ENCODE peak calls at places on chromosomes 2 and 18, in ten cellular contexts. One of them, this sample, is unnamed.

GRCh38 chr2:226483745-226484619 is 315.6 kb downstream of the IRS1 start:
- DNase-seq in H7: peak
- DNase-seq in neural progenitor cell: peak
- DNase-seq in NB4: no peak
- DNase-seq in HAP-1: peak
- DNase-seq in astrocyte: peak
- DNase-seq in pancreas: no peak
- DNase-seq in mucosa of descending colon: no peak
- DNase-seq in BE2C: no peak
- DNase-seq in AG09309: no peak
- DNase-seq in this sample: no peak

GRCh38 chr2:101897301-101897700 is 94.5 kb upstream of the IL1R2 start:
- DNase-seq in HAP-1: no peak
- DNase-seq in AG09309: no peak
- DNase-seq in mucosa of descending colon: no peak
- DNase-seq in astrocyte: no peak
- DNase-seq in NB4: no peak
- DNase-seq in neural progenitor cell: no peak
- DNase-seq in H7: no peak
- DNase-seq in pancreas: no peak
- DNase-seq in BE2C: no peak
- DNase-seq in this sample: no peak

GRCh38 chr2:238776003-238776640 is 71.8 kb upstream of the TWIST2 start:
- DNase-seq in NB4: no peak
- DNase-seq in AG09309: no peak
- DNase-seq in neural progenitor cell: no peak
- DNase-seq in pancreas: no peak
- DNase-seq in BE2C: no peak
- DNase-seq in H7: no peak
- DNase-seq in mucosa of descending colon: no peak
- DNase-seq in astrocyte: no peak
- DNase-seq in HAP-1: no peak
- DNase-seq in this sample: no peak

GRCh38 chr2:2788076-2788475 is 457.0 kb upstream of the MYT1L start:
- DNase-seq in mucosa of descending colon: no peak
- DNase-seq in astrocyte: no peak
- DNase-seq in HAP-1: no peak
- DNase-seq in BE2C: no peak
- DNase-seq in neural progenitor cell: peak
- DNase-seq in H7: peak
- DNase-seq in NB4: no peak
- DNase-seq in AG09309: no peak
- DNase-seq in pancreas: no peak
- DNase-seq in this sample: peak

GRCh38 chr2:219126555-219126954 is 34.1 kb downstream of the NHEJ1 start:
- DNase-seq in neural progenitor cell: no peak
- DNase-seq in pancreas: no peak
- DNase-seq in HAP-1: no peak
- DNase-seq in astrocyte: no peak
- DNase-seq in AG09309: no peak
- DNase-seq in H7: no peak
- DNase-seq in mucosa of descending colon: peak
- DNase-seq in NB4: no peak
- DNase-seq in BE2C: no peak
- DNase-seq in this sample: no peak

GRCh38 chr2:235328991-235329390 is 164.9 kb upstream of the AGAP1 start:
- DNase-seq in mucosa of descending colon: no peak
- DNase-seq in AG09309: no peak
- DNase-seq in HAP-1: no peak
- DNase-seq in BE2C: no peak
- DNase-seq in NB4: no peak
- DNase-seq in H7: no peak
- DNase-seq in astrocyte: no peak
- DNase-seq in neural progenitor cell: no peak
- DNase-seq in pancreas: no peak
- DNase-seq in this sample: no peak

GRCh38 chr2:48851161-48851560 is 95.6 kb upstream of the LHCGR start:
- DNase-seq in AG09309: no peak
- DNase-seq in mucosa of descending colon: no peak
- DNase-seq in neural progenitor cell: no peak
- DNase-seq in BE2C: no peak
- DNase-seq in astrocyte: peak
- DNase-seq in HAP-1: no peak
- DNase-seq in H7: no peak
- DNase-seq in pancreas: no peak
- DNase-seq in NB4: no peak
- DNase-seq in this sample: no peak

GRCh38 chr2:191434072-191434471 is 188.9 kb downstream of the MYO1B start:
- DNase-seq in BE2C: no peak
- DNase-seq in neural progenitor cell: no peak
- DNase-seq in mucosa of descending colon: no peak
- DNase-seq in AG09309: no peak
- DNase-seq in pancreas: no peak
- DNase-seq in astrocyte: no peak
- DNase-seq in HAP-1: no peak
- DNase-seq in NB4: no peak
- DNase-seq in H7: no peak
- DNase-seq in this sample: no peak

GRCh38 chr18:50820901-50821520 is 1.2 kb upstream of the MRO start:
- DNase-seq in AG09309: no peak
- DNase-seq in pancreas: no peak
- DNase-seq in BE2C: no peak
- DNase-seq in mucosa of descending colon: no peak
- DNase-seq in neural progenitor cell: no peak
- DNase-seq in H7: no peak
- DNase-seq in NB4: peak
- DNase-seq in astrocyte: no peak
- DNase-seq in HAP-1: no peak
- DNase-seq in this sample: no peak

GRCh38 chr18:50819027-50819726 is 639 bp downstream of the MRO start:
- DNase-seq in astrocyte: peak
- DNase-seq in neural progenitor cell: peak
- DNase-seq in AG09309: no peak
- DNase-seq in mucosa of descending colon: peak
- DNase-seq in H7: peak
- DNase-seq in NB4: peak
- DNase-seq in HAP-1: no peak
- DNase-seq in pancreas: peak
- DNase-seq in BE2C: peak
- DNase-seq in this sample: peak

GRCh38 chr18:50816767-50817166 is 3.0 kb downstream of the MRO start:
- DNase-seq in AG09309: no peak
- DNase-seq in neural progenitor cell: peak
- DNase-seq in HAP-1: no peak
- DNase-seq in H7: peak
- DNase-seq in NB4: no peak
- DNase-seq in astrocyte: peak
- DNase-seq in BE2C: no peak
- DNase-seq in mucosa of descending colon: no peak
- DNase-seq in pancreas: no peak
- DNase-seq in this sample: no peak

GRCh38 chr18:50817898-50818250 is 1.9 kb downstream of the MRO start:
- DNase-seq in AG09309: peak
- DNase-seq in neural progenitor cell: no peak
- DNase-seq in HAP-1: no peak
- DNase-seq in mucosa of descending colon: no peak
- DNase-seq in BE2C: no peak
- DNase-seq in astrocyte: peak
- DNase-seq in NB4: no peak
- DNase-seq in pancreas: no peak
- DNase-seq in H7: no peak
- DNase-seq in this sample: no peak

GRCh38 chr18:50819727-50820378 is at the start of gene MRO:
- DNase-seq in NB4: peak
- DNase-seq in neural progenitor cell: peak
- DNase-seq in pancreas: peak
- DNase-seq in mucosa of descending colon: peak
- DNase-seq in H7: peak
- DNase-seq in astrocyte: peak
- DNase-seq in BE2C: peak
- DNase-seq in HAP-1: peak
- DNase-seq in AG09309: peak
- DNase-seq in this sample: peak
- H3K4me3 ChIP-seq in NB4: peak
- H3K4me3 ChIP-seq in neural progenitor cell: peak
- H3K4me3 ChIP-seq in pancreas: peak
- H3K4me3 ChIP-seq in mucosa of descending colon: no peak
- H3K4me3 ChIP-seq in H7: peak
- H3K4me3 ChIP-seq in astrocyte: peak
- H3K4me3 ChIP-seq in BE2C: peak
- H3K4me3 ChIP-seq in HAP-1: peak
- H3K4me3 ChIP-seq in AG09309: peak
- H3K4me3 ChIP-seq in this sample: peak

GRCh38 chr2:232503792-232504323 is 16.2 kb upstream of the ECEL1 start:
- DNase-seq in pancreas: no peak
- DNase-seq in HAP-1: no peak
- DNase-seq in neural progenitor cell: no peak
- DNase-seq in astrocyte: no peak
- DNase-seq in H7: no peak
- DNase-seq in mucosa of descending colon: no peak
- DNase-seq in NB4: no peak
- DNase-seq in BE2C: no peak
- DNase-seq in AG09309: no peak
- DNase-seq in this sample: no peak

GRCh38 chr2:232501794-232502499 is 14.3 kb upstream of the ECEL1 start:
- DNase-seq in BE2C: no peak
- DNase-seq in AG09309: no peak
- DNase-seq in astrocyte: no peak
- DNase-seq in NB4: no peak
- DNase-seq in pancreas: no peak
- DNase-seq in HAP-1: no peak
- DNase-seq in mucosa of descending colon: no peak
- DNase-seq in neural progenitor cell: no peak
- DNase-seq in H7: peak
- DNase-seq in this sample: no peak

GRCh38 chr2:232501331-232501771 is 13.7 kb upstream of the ECEL1 start:
- DNase-seq in pancreas: no peak
- DNase-seq in astrocyte: no peak
- DNase-seq in mucosa of descending colon: no peak
- DNase-seq in HAP-1: peak
- DNase-seq in NB4: no peak
- DNase-seq in neural progenitor cell: no peak
- DNase-seq in BE2C: no peak
- DNase-seq in H7: peak
- DNase-seq in AG09309: no peak
- DNase-seq in this sample: peak

GRCh38 chr2:232502901-232503791 is 15.5 kb upstream of the ECEL1 start:
- DNase-seq in HAP-1: no peak
- DNase-seq in mucosa of descending colon: no peak
- DNase-seq in neural progenitor cell: peak
- DNase-seq in BE2C: peak
- DNase-seq in H7: peak
- DNase-seq in pancreas: peak
- DNase-seq in NB4: peak
- DNase-seq in astrocyte: peak
- DNase-seq in AG09309: no peak
- DNase-seq in this sample: no peak

DNA sequence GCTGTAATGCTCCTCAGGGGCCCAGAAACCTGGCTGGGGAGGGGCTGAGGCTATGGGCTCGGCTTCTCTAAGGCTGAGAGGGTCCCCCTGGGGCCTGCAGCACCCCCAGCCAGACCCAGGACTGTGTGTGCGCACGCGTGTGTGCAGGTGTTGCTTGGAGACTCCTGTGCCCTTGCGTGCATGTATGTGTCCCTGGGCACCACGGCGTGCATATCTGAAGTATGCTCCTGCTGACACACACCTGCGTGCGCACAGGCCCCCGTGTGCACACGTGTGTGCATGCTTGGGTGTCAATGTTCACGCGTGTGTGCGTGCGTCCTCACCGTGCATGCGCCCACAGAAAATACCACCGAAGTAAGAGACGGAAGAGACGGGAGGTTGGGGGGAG is 14.9 kb upstream of the ECEL1 start:
- DNase-seq in AG09309: no peak
- DNase-seq in pancreas: peak
- DNase-seq in HAP-1: no peak
- DNase-seq in H7: peak
- DNase-seq in neural progenitor cell: no peak
- DNase-seq in BE2C: no peak
- DNase-seq in mucosa of descending colon: no peak
- DNase-seq in astrocyte: no peak
- DNase-seq in NB4: no peak
- DNase-seq in this sample: no peak
- H3K4me3 ChIP-seq in AG09309: no peak
- H3K4me3 ChIP-seq in pancreas: no peak
- H3K4me3 ChIP-seq in HAP-1: no peak
- H3K4me3 ChIP-seq in H7: peak
- H3K4me3 ChIP-seq in neural progenitor cell: peak
- H3K4me3 ChIP-seq in BE2C: no peak
- H3K4me3 ChIP-seq in mucosa of descending colon: no peak
- H3K4me3 ChIP-seq in astrocyte: no peak
- H3K4me3 ChIP-seq in NB4: no peak
- H3K4me3 ChIP-seq in this sample: no peak

GRCh38 chr2:160426604-160427003 is 67.0 kb downstream of the RBMS1 start:
- DNase-seq in HAP-1: no peak
- DNase-seq in AG09309: no peak
- DNase-seq in H7: no peak
- DNase-seq in BE2C: no peak
- DNase-seq in neural progenitor cell: peak
- DNase-seq in mucosa of descending colon: no peak
- DNase-seq in NB4: no peak
- DNase-seq in pancreas: no peak
- DNase-seq in astrocyte: no peak
- DNase-seq in this sample: no peak

GRCh38 chr2:160427629-160428424 is 65.8 kb downstream of the RBMS1 start:
- DNase-seq in BE2C: no peak
- DNase-seq in NB4: peak
- DNase-seq in pancreas: no peak
- DNase-seq in AG09309: peak
- DNase-seq in neural progenitor cell: no peak
- DNase-seq in H7: no peak
- DNase-seq in astrocyte: peak
- DNase-seq in HAP-1: no peak
- DNase-seq in mucosa of descending colon: peak
- DNase-seq in this sample: no peak

GRCh38 chr2:160429248-160430000 is 64.2 kb downstream of the RBMS1 start:
- DNase-seq in astrocyte: peak
- DNase-seq in BE2C: no peak
- DNase-seq in NB4: peak
- DNase-seq in pancreas: no peak
- DNase-seq in H7: no peak
- DNase-seq in AG09309: no peak
- DNase-seq in mucosa of descending colon: no peak
- DNase-seq in HAP-1: peak
- DNase-seq in neural progenitor cell: peak
- DNase-seq in this sample: no peak

GRCh38 chr2:160430001-160430344 is 63.6 kb downstream of the RBMS1 start:
- DNase-seq in HAP-1: no peak
- DNase-seq in BE2C: no peak
- DNase-seq in NB4: no peak
- DNase-seq in mucosa of descending colon: no peak
- DNase-seq in astrocyte: no peak
- DNase-seq in pancreas: no peak
- DNase-seq in H7: no peak
- DNase-seq in AG09309: no peak
- DNase-seq in neural progenitor cell: no peak
- DNase-seq in this sample: no peak

DNA sequence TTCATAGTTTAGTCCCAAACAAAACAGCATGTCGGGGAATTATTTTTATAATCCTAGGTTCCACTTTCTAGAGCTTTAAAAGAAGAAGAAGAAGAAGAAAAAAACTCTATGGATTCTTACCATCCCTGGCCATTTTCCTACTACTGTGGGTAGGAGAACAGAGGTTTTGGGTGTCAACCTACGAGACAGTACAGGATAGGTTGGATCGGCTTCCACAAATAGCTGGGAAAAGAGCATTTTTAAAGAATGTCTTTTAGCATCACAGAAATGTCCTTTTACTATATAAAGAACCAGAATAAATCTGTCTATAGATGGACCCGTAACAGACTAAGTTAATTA is 65.2 kb downstream of the RBMS1 start:
- DNase-seq in astrocyte: no peak
- DNase-seq in H7: no peak
- DNase-seq in BE2C: no peak
- DNase-seq in neural progenitor cell: no peak
- DNase-seq in pancreas: no peak
- DNase-seq in NB4: no peak
- DNase-seq in HAP-1: no peak
- DNase-seq in AG09309: no peak
- DNase-seq in mucosa of descending colon: no peak
- DNase-seq in this sample: no peak
- H3K4me3 ChIP-seq in astrocyte: no peak
- H3K4me3 ChIP-seq in H7: no peak
- H3K4me3 ChIP-seq in BE2C: no peak
- H3K4me3 ChIP-seq in neural progenitor cell: no peak
- H3K4me3 ChIP-seq in pancreas: no peak
- H3K4me3 ChIP-seq in NB4: peak
- H3K4me3 ChIP-seq in HAP-1: no peak
- H3K4me3 ChIP-seq in AG09309: no peak
- H3K4me3 ChIP-seq in mucosa of descending colon: no peak
- H3K4me3 ChIP-seq in this sample: no peak

DNA sequence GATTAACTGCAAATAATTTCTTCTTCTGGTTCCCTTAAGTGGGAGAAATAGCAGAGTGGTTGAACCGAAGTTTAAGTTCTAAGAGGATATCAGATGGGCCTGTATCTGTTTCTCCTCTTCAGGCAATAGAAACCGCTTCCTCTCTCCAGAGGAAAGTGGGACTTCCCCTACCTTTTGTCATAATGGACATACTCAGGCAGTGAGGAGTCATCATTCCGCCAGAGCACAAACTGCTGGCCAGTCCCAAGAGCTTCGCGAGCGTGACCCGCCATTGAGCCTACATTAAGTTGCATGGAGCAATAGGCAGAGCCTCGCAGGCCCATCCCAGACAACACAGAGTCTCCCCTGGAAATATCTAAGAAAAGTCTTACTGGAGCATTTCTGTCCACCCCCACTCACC is 158.9 kb downstream of the LDLRAD4 start:
- DNase-seq in H7: peak
- DNase-seq in BE2C: no peak
- DNase-seq in pancreas: no peak
- DNase-seq in mucosa of descending colon: no peak
- DNase-seq in HAP-1: no peak
- DNase-seq in astrocyte: peak
- DNase-seq in AG09309: no peak
- DNase-seq in neural progenitor cell: no peak
- DNase-seq in NB4: no peak
- DNase-seq in this sample: no peak
- H3K4me3 ChIP-seq in H7: no peak
- H3K4me3 ChIP-seq in BE2C: no peak
- H3K4me3 ChIP-seq in pancreas: no peak
- H3K4me3 ChIP-seq in mucosa of descending colon: no peak
- H3K4me3 ChIP-seq in HAP-1: no peak
- H3K4me3 ChIP-seq in astrocyte: no peak
- H3K4me3 ChIP-seq in AG09309: no peak
- H3K4me3 ChIP-seq in neural progenitor cell: no peak
- H3K4me3 ChIP-seq in NB4: no peak
- H3K4me3 ChIP-seq in this sample: no peak